ENCODE peak calls at places on chromosomes 12 and 14, in four cellular contexts. W is HepG2, C is K562, H is H1. K is an unnamed sample.

GRCh38 chr12:48973992-48974673 is 2.6 kb upstream of the WNT10B start:
- DNase-seq in W (no peak), C (peak), H (peak), K (peak)

GRCh38 chr12:96441811-96442210 is 41.6 kb upstream of the CDK17 start:
- DNase-seq in W (no peak), C (no peak), H (no peak), K (no peak)

GRCh38 chr12:115223322-115223721 is 539.3 kb upstream of the TBX3 start:
- DNase-seq in W (peak), C (no peak), H (no peak), K (no peak)

GRCh38 chr12:4215862-4216541 is 57.6 kb upstream of the CCND2 start:
- DNase-seq in W (no peak), C (no peak), H (peak), K (no peak)

GRCh38 chr14:77782202-77782601 is 17.7 kb upstream of the ADCK1 start:
- DNase-seq in W (no peak), C (no peak), H (no peak), K (no peak)

GRCh38 chr12:40825156-40825555 is 132.9 kb downstream of the CNTN1 start:
- DNase-seq in W (no peak), C (no peak), H (no peak), K (no peak)

GRCh38 chr14:85607571-85608219 is 77.8 kb downstream of the FLRT2 start:
- DNase-seq in W (no peak), C (no peak), H (no peak), K (peak)

GRCh38 chr14:64244279-64244678 is 49.9 kb downstream of the ESR2 start:
- DNase-seq in W (no peak), C (no peak), H (no peak), K (peak)

GRCh38 chr14:96095058-96095457 is 55.9 kb downstream of the C14orf132 start:
- DNase-seq in W (no peak), C (no peak), H (no peak), K (no peak)

GRCh38 chr12:49707127-49707811 is at the start of gene FMNL3:
- DNase-seq in W (peak), C (peak), H (peak), K (peak)

GRCh38 chr12:98574110-98574509 is 19.4 kb upstream of the SLC25A3 start:
- DNase-seq in W (peak), C (no peak), H (no peak), K (no peak)

GRCh38 chr12:130646690-130647089 is 69.4 kb downstream of the RIMBP2 start:
- DNase-seq in W (no peak), C (no peak), H (no peak), K (no peak)

GRCh38 chr12:130169256-130169655 is 7.0 kb downstream of the FZD10 start:
- DNase-seq in W (no peak), C (no peak), H (no peak), K (no peak)

GRCh38 chr12:89707992-89708792 is 446 bp downstream of the ATP2B1 start:
- DNase-seq in W (no peak), C (peak), H (peak), K (peak)

GRCh38 chr14:100192250-100192671 is 32.8 kb upstream of the DEGS2 start:
- DNase-seq in W (no peak), C (no peak), H (peak), K (no peak)

GRCh38 chr14:64465208-64465821 is at the start of gene AKAP5:
- DNase-seq in W (peak), C (peak), H (peak), K (peak)

GRCh38 chr14:72780771-72781170 is 113.1 kb downstream of the DPF3 start:
- DNase-seq in W (no peak), C (no peak), H (peak), K (no peak)

GRCh38 chr14:73477618-73478266 is 13.0 kb upstream of the RIOX1 start:
- DNase-seq in W (no peak), C (no peak), H (no peak), K (no peak)

GRCh38 chr12:54207539-54208267 is 18.9 kb upstream of the SMUG1 start:
- DNase-seq in W (peak), C (peak), H (peak), K (peak)

GRCh38 chr14:81031488-81031887 is 76.1 kb downstream of the TSHR start:
- DNase-seq in W (no peak), C (no peak), H (no peak), K (no peak)

GRCh38 chr14:62694075-62694474 is 351.2 kb downstream of the KCNH5 start:
- DNase-seq in W (no peak), C (no peak), H (no peak), K (no peak)

GRCh38 chr12:52280319-52280795 is 5.9 kb downstream of the KRT86 start:
- DNase-seq in W (peak), C (no peak), H (no peak), K (peak)

GRCh38 chr14:93527076-93527692 is 96.4 kb downstream of the UNC79 start:
- DNase-seq in W (no peak), C (no peak), H (no peak), K (no peak)

GRCh38 chr14:56555921-56556570 is 23.6 kb upstream of the TMEM260 start:
- DNase-seq in W (peak), C (peak), H (no peak), K (peak)

GRCh38 chr14:60221441-60221840 is 27.6 kb upstream of the PPM1A start:
- DNase-seq in W (no peak), C (no peak), H (no peak), K (no peak)

GRCh38 chr12:89450922-89451321 is 73.7 kb downstream of the GALNT4 start:
- DNase-seq in W (peak), C (no peak), H (no peak), K (peak)

DNA sequence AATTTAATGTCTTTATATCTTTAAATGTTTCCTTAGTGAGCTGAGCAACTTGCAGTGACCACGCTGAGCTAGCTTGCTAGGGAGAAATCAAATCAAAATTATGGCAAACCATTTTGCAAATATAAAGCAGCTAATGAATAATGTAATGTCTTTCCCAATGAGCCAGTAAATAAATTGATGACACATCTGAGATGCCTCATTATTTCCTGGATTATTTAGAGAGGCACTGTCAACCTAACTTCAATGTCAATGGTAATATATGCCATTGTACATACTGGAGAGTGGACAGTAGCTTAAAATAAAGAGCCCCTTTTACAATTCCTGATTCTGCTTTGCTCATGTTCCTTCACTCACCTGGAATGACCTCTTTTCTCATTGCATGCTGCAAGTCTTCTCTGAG is 182.6 kb downstream of the PHLDA1 start:
- DNase-seq in W (no peak), C (no peak), H (no peak), K (no peak)
- TF ChIP-seq JUN in W (no peak), C (no peak), H (no peak), K (no peak)

DNA sequence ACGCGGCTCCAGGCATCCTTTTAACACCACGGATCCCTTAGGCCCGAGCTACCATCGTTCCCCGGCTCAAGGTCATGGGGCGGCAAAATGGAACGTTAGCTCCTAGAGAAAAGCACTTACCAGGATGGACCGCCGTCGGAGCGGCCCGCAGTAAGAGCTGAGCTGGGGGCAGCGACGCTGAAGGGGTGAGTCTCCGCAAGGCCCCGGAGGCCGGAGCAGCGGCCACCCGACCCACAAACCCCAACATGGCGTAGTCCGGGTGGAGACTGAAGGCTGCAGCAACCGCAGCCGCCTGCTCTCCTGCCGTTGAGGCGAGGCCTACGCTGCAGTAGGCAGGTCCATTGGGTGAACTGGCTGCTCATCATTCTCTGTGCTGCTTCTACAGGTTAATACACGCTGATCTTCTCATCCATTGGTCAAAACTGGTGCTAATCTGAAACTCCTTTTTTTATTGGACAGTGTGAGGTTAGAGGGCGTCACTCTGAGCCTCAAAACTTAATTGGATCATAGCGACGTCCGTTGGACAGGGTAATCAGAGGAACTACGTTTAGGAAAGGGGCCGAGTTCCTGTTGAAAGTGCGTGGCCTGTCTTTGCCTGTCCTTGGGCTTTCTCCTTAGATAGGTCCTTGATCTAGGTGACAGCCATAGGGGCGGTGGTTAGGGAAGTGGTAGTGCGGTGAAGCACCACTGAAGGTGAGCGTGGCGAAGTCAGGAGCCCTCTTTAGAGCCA is at the start of gene ATP5F1B:
- DNase-seq in W (peak), C (peak), H (peak), K (peak)
- TF ChIP-seq POLR2AphosphoS5 in W (peak), C (peak), H (peak), K (peak)

GRCh38 chr14:67457782-67458181 is 30.7 kb downstream of the TMEM229B start:
- DNase-seq in W (no peak), C (no peak), H (peak), K (no peak)
- TF ChIP-seq JUN in W (no peak), C (no peak), H (no peak), K (no peak)

GRCh38 chr12:2879853-2880252 is 2.8 kb downstream of the RHNO1 start:
- DNase-seq in W (no peak), C (no peak), H (no peak), K (no peak)

GRCh38 chr12:2877959-2878732 is 1.1 kb downstream of the RHNO1 start:
- DNase-seq in W (no peak), C (no peak), H (no peak), K (peak)

GRCh38 chr12:2876431-2877046 is 435 bp downstream of the FOXM1 start:
- DNase-seq in W (no peak), C (peak), H (no peak), K (no peak)

GRCh38 chr12:2877047-2877958 is at the start of the genes FOXM1 and RHNO1:
- DNase-seq in W (peak), C (peak), H (peak), K (peak)
- TF ChIP-seq POLR2AphosphoS5 in W (peak), C (peak), H (peak), K (peak)

GRCh38 chr12:57236224-57236924 is 6.9 kb downstream of the SHMT2 start:
- DNase-seq in W (no peak), C (no peak), H (peak), K (no peak)

GRCh38 chr12:57236925-57237652 is 7.6 kb downstream of the SHMT2 start:
- DNase-seq in W (no peak), C (no peak), H (no peak), K (no peak)

GRCh38 chr12:57238854-57239554 is 9.5 kb downstream of the SHMT2 start:
- DNase-seq in W (peak), C (peak), H (peak), K (peak)

GRCh38 chr12:57237952-57238853 is 8.7 kb downstream of the SHMT2 start:
- DNase-seq in W (no peak), C (peak), H (peak), K (no peak)

GRCh38 chr12:57237653-57237951 is 8.1 kb downstream of the SHMT2 start:
- DNase-seq in W (no peak), C (no peak), H (no peak), K (no peak)
- TF ChIP-seq JUN in W (no peak), C (no peak), H (no peak), K (no peak)

K was measured in endothelial cell of umbilical vein.